ENCODE peak calls at places on chromosomes 13 and 19, in seven cellular contexts. Z is Peyer's patch, T is suprapubic skin, I is aorta, A is IMR-90, X is Karpas-422, Y is iPS DF 6.9. L is an unnamed sample. For H3K4me1, the result is how much of the 10 kb centered on the place peaks cover.

GRCh38 chr19:9018163-9018875 is 8.1 kb upstream of the MUC16 start:
- DNase-seq in Z (no peak), T (no peak), I (no peak), A (no peak), X (no peak), Y (no peak), L (no peak)

GRCh38 chr19:3868770-3869456 is at the start of gene ZFR2:
- DNase-seq in Z (no peak), T (no peak), I (no peak), A (no peak), X (peak), Y (no peak), L (no peak)

GRCh38 chr19:33703821-33704220 is 82.1 kb downstream of the CHST8 start:
- DNase-seq in Z (no peak), T (peak), I (peak), A (no peak), X (no peak), Y (no peak), L (no peak)

GRCh38 chr19:48006762-48007161 is 12.3 kb downstream of the ELSPBP1 start:
- DNase-seq in Z (no peak), T (no peak), I (no peak), A (no peak), X (peak), Y (peak), L (no peak)

GRCh38 chr19:15673176-15673654 is 328 bp downstream of the CYP4F12 start:
- DNase-seq in Z (no peak), T (no peak), I (no peak), A (no peak), X (no peak), Y (no peak), L (no peak)

GRCh38 chr19:8512991-8513686 is 828 bp downstream of the ZNF414 start:
- DNase-seq in Z (no peak), T (no peak), I (no peak), A (no peak), X (no peak), Y (no peak), L (no peak)

GRCh38 chr19:3108775-3109174 is 14.6 kb downstream of the GNA11 start:
- DNase-seq in Z (peak), T (peak), I (no peak), A (peak), X (peak), Y (peak), L (no peak)

GRCh38 chr19:18675779-18676178 is 7.7 kb upstream of the CRTC1 start:
- DNase-seq in Z (no peak), T (no peak), I (no peak), A (no peak), X (peak), Y (no peak), L (no peak)

GRCh38 chr13:106696140-106696539 is 128.2 kb upstream of the ARGLU1 start:
- DNase-seq in Z (no peak), T (no peak), I (no peak), A (no peak), X (no peak), Y (no peak), L (no peak)

GRCh38 chr19:2896694-2897093 is 4.0 kb upstream of the ZNF57 start:
- DNase-seq in Z (no peak), T (no peak), I (peak), A (no peak), X (no peak), Y (no peak), L (no peak)

GRCh38 chr13:67221630-67222226 is 8.4 kb downstream of the PCDH9 start:
- DNase-seq in Z (no peak), T (no peak), I (no peak), A (no peak), X (peak), Y (no peak), L (no peak)

GRCh38 chr19:13024958-13025653 is 29.8 kb downstream of the NFIX start:
- DNase-seq in Z (no peak), T (no peak), I (no peak), A (no peak), X (no peak), Y (no peak), L (no peak)

GRCh38 chr19:13022859-13023636 is 27.8 kb downstream of the NFIX start:
- DNase-seq in Z (peak), T (peak), I (peak), A (peak), X (no peak), Y (no peak), L (peak)

GRCh38 chr19:13023666-13024065 is 28.4 kb downstream of the NFIX start:
- DNase-seq in Z (no peak), T (no peak), I (no peak), A (no peak), X (no peak), Y (no peak), L (no peak)

GRCh38 chr19:13025819-13026477 is 30.7 kb downstream of the NFIX start:
- DNase-seq in Z (no peak), T (no peak), I (peak), A (no peak), X (no peak), Y (no peak), L (no peak)

GRCh38 chr19:13024126-13024957 is 29.1 kb downstream of the NFIX start:
- DNase-seq in Z (no peak), T (no peak), I (no peak), A (peak), X (no peak), Y (no peak), L (no peak)
- H3K4me1 ChIP-seq in Z (half or more), T (half or more), I (under half), A (under half), X (under half), Y (under half), L (half or more)

DNA sequence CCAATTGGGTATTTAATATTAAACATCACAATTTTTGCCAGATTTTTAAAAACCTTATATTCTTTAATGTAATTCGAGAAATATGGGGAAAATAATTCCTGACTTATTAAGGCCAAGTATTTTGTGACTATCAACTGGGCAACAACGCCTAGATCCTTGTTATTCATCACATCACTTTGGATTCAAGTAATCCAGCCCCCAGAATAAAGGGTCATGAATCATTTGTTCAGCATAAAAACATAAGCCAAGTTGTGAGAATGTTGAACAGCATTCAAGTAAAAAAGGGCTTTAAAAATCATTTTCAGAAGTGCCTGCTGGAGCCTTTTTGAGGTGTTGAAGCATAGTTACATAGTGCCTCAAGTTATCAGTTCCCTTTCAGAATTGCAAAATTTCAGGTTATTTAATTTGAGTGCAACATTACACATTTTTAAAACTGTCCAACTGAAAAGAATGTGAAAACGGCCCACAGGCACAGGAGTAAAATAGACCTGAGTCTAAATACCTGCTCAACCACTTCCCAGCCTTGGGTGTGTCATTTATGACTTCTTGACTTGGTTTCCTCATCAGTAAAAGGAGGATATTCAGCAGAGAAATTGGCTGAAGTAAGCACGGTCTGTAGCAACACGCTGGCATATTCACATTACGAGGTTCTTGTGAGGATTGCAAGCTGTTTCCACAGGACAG is 56.4 kb downstream of the MBNL2 start:
- DNase-seq in Z (no peak), T (no peak), I (no peak), A (no peak), X (no peak), Y (no peak), L (no peak)
- H3K4me1 ChIP-seq in Z (under half), T (half or more), I (under half), A (under half), X (under half), Y (under half), L (half or more)

DNA sequence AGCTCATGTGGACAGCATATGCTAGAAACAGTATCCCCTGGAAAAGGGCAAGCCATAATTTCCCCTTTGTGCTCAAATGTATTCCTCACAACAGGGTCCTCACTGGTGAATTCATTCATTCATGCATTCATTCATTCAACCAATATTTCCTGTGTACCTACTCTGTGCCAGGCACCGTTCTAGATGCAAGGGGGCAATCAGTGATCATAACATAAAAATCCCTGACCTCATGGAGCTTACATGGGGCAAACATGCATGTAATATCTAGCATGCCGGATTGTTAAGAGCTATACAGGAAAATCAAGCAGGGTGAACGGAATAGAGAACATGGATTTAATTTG is 2.6 kb downstream of the RANBP3 start:
- DNase-seq in Z (no peak), T (no peak), I (no peak), A (no peak), X (no peak), Y (no peak), L (no peak)
- H3K4me1 ChIP-seq in Z (half or more), T (half or more), I (under half), A (under half), X (under half), Y (under half), L (half or more)

DNA sequence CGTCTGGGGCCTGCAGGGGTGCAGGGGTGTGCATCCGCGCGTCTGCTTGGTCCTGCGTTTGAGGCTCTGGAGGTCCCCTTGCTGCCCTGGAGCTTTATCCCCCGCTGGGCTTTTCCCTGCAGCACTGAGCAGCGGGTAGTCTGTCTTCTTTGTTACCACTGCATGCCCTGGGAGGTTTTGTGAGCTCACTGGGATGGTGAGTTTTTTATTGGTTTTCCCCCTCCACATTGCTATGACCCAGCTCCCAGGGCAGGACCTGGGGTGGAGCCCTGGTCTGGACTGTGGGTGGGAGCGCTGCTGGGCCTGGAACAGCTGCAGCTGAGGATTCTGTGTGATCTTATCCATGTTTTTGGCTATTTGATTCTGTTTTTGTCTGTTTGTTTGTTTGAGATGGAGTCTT is 2.8 kb upstream of the ZNF628 start:
- DNase-seq in Z (no peak), T (no peak), I (no peak), A (no peak), X (no peak), Y (no peak), L (no peak)
- H3K4me1 ChIP-seq in Z (under half), T (under half), I (under half), A (under half), X (under half), Y (under half), L (under half)

GRCh38 chr13:110228936-110229904 is 77.7 kb downstream of the COL4A1 start:
- DNase-seq in Z (no peak), T (no peak), I (peak), A (no peak), X (no peak), Y (no peak), L (peak)
- H3K4me1 ChIP-seq in Z (under half), T (under half), I (under half), A (under half), X (under half), Y (under half), L (half or more)

GRCh38 chr19:44723299-44723951 is 24.5 kb downstream of the CEACAM16 start:
- DNase-seq in Z (no peak), T (no peak), I (no peak), A (no peak), X (no peak), Y (no peak), L (no peak)

GRCh38 chr19:44720945-44721344 is 22.0 kb downstream of the CEACAM16 start:
- DNase-seq in Z (no peak), T (no peak), I (no peak), A (no peak), X (no peak), Y (no peak), L (no peak)

GRCh38 chr19:44723952-44724319 is 24.6 kb upstream of the BCL3 start:
- DNase-seq in Z (peak), T (peak), I (peak), A (peak), X (peak), Y (no peak), L (peak)

GRCh38 chr19:44725251-44725650 is 23.3 kb upstream of the BCL3 start:
- DNase-seq in Z (no peak), T (no peak), I (no peak), A (no peak), X (no peak), Y (no peak), L (no peak)

DNA sequence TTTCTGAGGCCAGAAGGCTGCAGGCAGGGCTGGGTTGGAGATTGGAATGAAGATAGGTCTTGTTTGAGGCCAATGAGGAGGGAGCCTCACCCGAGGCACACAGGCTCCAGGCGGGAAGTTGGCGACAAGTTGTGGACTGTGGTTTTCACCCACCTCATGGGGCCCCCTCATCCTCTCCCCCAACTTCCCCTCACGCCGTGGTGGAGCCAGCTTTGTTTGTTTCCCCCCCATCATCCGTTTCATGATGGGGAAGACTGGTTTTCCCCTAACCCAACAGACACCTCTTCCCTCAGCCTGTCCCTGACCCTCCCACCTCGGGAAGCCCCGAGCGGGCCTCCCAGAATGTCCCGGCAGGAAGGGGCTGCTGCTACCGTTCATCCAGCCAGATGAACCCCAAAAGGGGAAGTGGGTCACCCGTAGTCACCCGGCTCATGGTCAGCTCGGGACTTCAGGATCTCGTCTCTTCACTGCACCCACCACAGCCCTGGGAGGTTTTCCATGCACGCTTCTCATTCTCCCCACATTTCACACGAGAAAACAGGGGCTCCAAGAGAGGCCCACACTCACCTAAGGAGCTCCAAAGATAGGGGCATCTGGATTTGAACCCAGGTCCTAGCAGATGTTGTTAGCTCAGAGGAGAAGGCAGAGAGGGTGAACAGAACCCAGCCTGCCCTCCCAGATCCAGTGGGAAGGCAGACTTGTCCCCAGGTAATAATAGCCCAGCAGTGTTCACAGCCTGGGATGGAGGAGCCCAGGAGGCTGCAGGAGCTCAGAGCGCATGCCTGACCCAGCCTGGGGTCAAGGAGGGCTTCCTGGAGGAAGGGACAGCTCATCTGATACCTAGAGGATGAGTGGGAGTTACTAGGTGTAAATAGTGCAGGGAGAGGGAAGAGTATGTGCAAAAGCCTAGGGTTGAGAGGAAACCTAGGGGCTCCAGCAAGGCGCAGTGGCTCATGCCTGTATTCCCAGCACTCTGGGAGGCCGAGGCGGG is 23.5 kb downstream of the CEACAM16 start:
- DNase-seq in Z (no peak), T (no peak), I (no peak), A (no peak), X (no peak), Y (no peak), L (no peak)
- H3K4me1 ChIP-seq in Z (under half), T (under half), I (under half), A (under half), X (under half), Y (under half), L (half or more)

GRCh38 chr13:23377603-23378002 is 55.9 kb downstream of the SACS start:
- DNase-seq in Z (no peak), T (no peak), I (peak), A (no peak), X (no peak), Y (no peak), L (no peak)
- H3K4me1 ChIP-seq in Z (under half), T (under half), I (under half), A (under half), X (half or more), Y (under half), L (under half)

DNA sequence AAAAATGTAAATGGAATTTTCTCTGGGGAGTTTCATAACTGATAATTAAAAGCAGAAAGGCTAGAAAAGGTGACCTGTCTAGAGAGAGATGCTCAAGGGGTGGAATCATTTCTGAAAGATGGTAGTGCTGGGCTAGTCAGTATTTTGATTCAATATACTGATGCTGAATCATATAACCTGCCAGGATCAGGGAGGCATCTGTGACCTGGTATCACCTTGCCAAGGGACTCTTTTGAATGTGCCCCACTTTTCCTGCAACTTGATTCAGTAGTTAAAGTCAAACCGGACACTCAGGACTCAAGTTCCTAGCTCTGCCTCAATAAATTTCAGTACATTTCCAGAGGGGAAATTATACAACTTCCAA is 15.8 kb downstream of the LCP1 start:
- DNase-seq in Z (no peak), T (no peak), I (no peak), A (no peak), X (peak), Y (no peak), L (no peak)
- H3K4me1 ChIP-seq in Z (under half), T (under half), I (under half), A (under half), X (half or more), Y (under half), L (under half)

GRCh38 chr19:49847731-49848696 is 2.9 kb upstream of the PTOV1 start:
- DNase-seq in Z (no peak), T (no peak), I (no peak), A (peak), X (peak), Y (no peak), L (no peak)
- H3K4me1 ChIP-seq in Z (under half), T (under half), I (under half), A (under half), X (under half), Y (under half), L (under half)

GRCh38 chr19:10418281-10419199 is 1.8 kb upstream of the PDE4A start:
- DNase-seq in Z (no peak), T (no peak), I (no peak), A (no peak), X (no peak), Y (no peak), L (no peak)
- H3K4me1 ChIP-seq in Z (under half), T (half or more), I (under half), A (under half), X (under half), Y (under half), L (half or more)